ENCODE peak calls at places on chromosomes 12 and 14, in four cellular contexts. R is GM12878, Z is K562, U is HepG2. L is an unnamed sample.

GRCh38 chr12:24822121-24822899 is 126.6 kb downstream of the BCAT1 start:
- DNase-seq in R (peak; percentile 66), Z (no peak), U (no peak), L (no peak)

GRCh38 chr12:12166751-12167150 is 96.0 kb downstream of the BCL2L14 start:
- DNase-seq in R (no peak), Z (no peak), U (no peak), L (no peak)

GRCh38 chr12:14664434-14665023 is 31.9 kb downstream of the GUCY2C start:
- DNase-seq in R (no peak), Z (no peak), U (peak; percentile 6), L (peak; percentile 23)

GRCh38 chr14:49980027-49980426 is 87.1 kb downstream of the ARF6 start:
- DNase-seq in R (no peak), Z (no peak), U (no peak), L (no peak)

GRCh38 chr12:53502331-53502730 is 1.2 kb downstream of the TARBP2 start:
- DNase-seq in R (no peak), Z (no peak), U (no peak), L (no peak)

GRCh38 chr14:22824711-22825359 is 4.9 kb upstream of the MRPL52 start:
- DNase-seq in R (no peak), Z (peak; percentile 80), U (peak; percentile 85), L (no peak)

GRCh38 chr12:47032644-47033043 is 46.8 kb upstream of the PCED1B start:
- DNase-seq in R (no peak), Z (peak; percentile 14), U (peak; percentile 23), L (peak; percentile 8)

GRCh38 chr12:119988440-119988787 is 622 bp upstream of the BICDL1 start:
- DNase-seq in R (no peak), Z (no peak), U (no peak), L (no peak)

GRCh38 chr12:10716704-10717315 is 6.3 kb downstream of the YBX3 start:
- DNase-seq in R (no peak), Z (no peak), U (no peak), L (peak; percentile 70)

GRCh38 chr14:101361044-101361443 is 200.3 kb upstream of the DIO3 start:
- DNase-seq in R (no peak), Z (no peak), U (no peak), L (no peak)

DNA sequence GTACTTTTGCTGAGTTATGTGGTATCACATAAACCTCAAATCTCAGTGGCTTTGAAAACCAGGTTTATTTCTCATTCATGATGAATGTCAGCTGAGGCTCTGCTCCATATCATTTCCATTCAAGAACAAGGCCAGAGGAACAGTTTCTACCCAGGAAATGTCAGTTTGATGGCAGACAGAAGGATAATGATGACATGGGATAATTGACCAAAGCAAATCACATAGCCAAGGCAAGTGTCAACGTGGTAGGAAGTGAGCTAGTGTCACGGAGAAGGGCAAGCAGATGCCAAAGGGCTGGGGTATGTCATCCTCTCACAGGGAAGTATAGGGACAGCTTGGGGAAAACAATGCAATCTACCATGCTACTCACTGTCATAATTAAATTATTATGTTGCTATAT is 12.3 kb upstream of the PDE3A start:
- DNase-seq in R (no peak), Z (no peak), U (no peak), L (no peak)
- TF ChIP-seq FOXM1 in R (no peak), Z (no peak), U (no peak), L (no peak)

DNA sequence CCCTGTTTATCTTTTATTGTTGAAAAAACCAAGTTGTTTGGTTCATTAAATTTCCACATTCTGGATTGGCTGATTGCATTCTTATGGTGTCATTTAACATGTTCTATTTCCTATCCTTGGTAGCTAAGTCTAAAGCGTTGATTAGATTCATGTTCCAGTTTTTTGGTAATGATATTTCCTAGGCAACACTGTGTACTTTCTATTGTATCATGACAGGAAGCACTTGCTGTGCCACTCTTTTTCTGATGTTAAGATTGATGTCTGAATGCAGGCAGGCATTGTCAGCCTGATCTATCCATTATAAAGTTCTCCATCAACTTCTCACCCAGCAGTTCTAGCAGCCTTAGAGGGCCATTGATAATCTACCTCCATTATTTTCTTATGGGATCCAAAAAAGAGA is 91.1 kb upstream of the ARID2 start:
- DNase-seq in R (no peak), Z (no peak), U (no peak), L (no peak)
- TF ChIP-seq SP1 in R (no peak), Z (no peak), U (no peak), L (no peak)

DNA sequence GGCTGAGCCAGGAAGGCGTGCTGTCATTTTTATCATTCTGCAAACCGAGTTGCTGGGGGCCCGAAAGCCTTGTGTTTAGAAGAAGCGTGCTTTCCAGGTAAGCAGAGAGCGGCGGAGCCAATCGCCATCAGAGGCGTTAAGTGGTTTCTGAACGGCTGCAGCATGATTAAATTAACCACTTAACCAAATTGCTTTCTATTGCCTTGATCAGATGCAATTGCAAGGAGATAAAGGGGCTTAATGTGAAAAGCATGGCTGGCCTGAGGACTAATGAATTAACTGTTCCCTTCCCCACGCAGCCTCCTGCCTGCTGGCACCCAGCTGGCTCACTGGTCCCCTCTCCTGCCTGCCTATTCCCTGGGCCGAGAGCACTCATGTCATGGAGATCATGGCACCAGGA is 36.6 kb upstream of the CHGA start:
- DNase-seq in R (no peak), Z (no peak), U (no peak), L (no peak)
- TF ChIP-seq TARDBP in R (no peak), Z (no peak), U (no peak), L (no peak)

GRCh38 chr14:95480109-95480886 is 36.2 kb downstream of the SYNE3 start:
- DNase-seq in R (no peak), Z (no peak), U (no peak), L (no peak)
- TF ChIP-seq FOXM1 in R (peak; percentile 44), Z (no peak), U (no peak), L (no peak)

DNA sequence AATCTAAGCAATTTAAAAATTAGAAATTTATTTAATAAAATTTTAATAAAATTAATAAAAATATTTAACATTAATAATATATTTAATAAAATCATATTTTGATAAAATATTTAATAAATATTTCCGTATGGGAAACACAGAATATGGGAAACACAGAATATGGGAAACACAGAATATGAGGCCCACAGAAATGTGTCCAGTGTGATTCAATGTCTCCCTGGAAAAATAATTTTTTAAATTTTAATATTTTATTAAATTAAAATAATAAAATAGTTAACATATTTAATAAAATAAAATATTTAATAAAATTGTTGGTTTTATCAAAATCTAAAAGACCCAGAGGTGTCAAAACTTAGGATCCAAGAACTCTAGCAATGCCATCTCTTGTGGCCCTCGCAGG is 186.4 kb downstream of the TMEM132D start:
- DNase-seq in R (no peak), Z (no peak), U (no peak), L (no peak)
- TF ChIP-seq SP1 in R (no peak), Z (no peak), U (no peak), L (no peak)

GRCh38 chr12:131800594-131801135 is 27.5 kb upstream of the MMP17 start:
- DNase-seq in R (no peak), Z (no peak), U (no peak), L (no peak)

GRCh38 chr12:131799828-131800593 is 28.2 kb upstream of the MMP17 start:
- DNase-seq in R (no peak), Z (no peak), U (no peak), L (no peak)

GRCh38 chr12:131801254-131801866 is 26.8 kb upstream of the MMP17 start:
- DNase-seq in R (no peak), Z (no peak), U (no peak), L (no peak)

GRCh38 chr12:131806654-131807053 is 21.5 kb upstream of the MMP17 start:
- DNase-seq in R (no peak), Z (no peak), U (no peak), L (no peak)

DNA sequence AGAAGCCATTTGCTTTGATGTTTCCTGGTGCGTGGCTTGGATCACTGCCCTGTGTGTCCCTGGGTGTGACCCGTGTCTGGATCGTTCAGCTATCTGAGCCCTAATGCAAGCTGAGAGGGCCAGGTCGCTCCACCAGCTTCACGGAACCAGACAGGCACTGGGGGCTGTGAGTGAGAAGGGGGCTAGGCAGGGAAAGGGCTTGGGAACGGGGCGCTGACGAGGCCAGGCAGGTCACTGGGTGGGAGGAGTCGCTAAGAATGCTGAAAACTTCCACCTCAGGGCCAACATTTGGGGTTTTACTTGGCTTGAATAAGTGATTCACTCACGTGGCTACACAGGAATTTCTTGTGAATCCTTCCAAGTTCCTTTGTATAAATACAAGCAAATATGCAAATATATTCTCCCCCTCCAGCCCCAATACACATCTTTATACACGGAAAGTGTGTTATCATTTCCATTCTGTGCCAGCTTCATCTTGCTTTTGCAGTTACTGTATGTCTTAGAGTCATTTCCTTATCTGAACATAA is 24.1 kb upstream of the MMP17 start:
- DNase-seq in R (no peak), Z (no peak), U (no peak), L (no peak)
- TF ChIP-seq TARDBP in R (no peak), Z (no peak), U (no peak), L (no peak)

GRCh38 chr12:123962530-123962929 is 10.1 kb downstream of the CCDC92 start:
- DNase-seq in R (no peak), Z (no peak), U (no peak), L (no peak)
- TF ChIP-seq FOXM1 in R (no peak), Z (no peak), U (no peak), L (no peak)